ENCODE peak calls at places on chromosomes 16 and 17, in seven cellular contexts. S, G, Z, R, A, V and X are unnamed samples. For H3K27me3, the result is how much of the 10 kb centered on the place peaks cover.

GRCh38 chr16:87747626-87748025 is 18.2 kb downstream of the KLHDC4 start:
- DNase-seq in S (no peak), G (no peak), Z (no peak), R (no peak), A (no peak), V (no peak), X (no peak)

GRCh38 chr16:85028638-85029412 is 1.2 kb downstream of the KIAA0513 start:
- DNase-seq in S (peak), G (peak), Z (peak), R (peak), A (peak), V (no peak), X (no peak)

GRCh38 chr16:3573146-3573815 is 3.9 kb downstream of the NLRC3 start:
- DNase-seq in S (no peak), G (no peak), Z (no peak), R (no peak), A (no peak), V (no peak), X (no peak)

GRCh38 chr16:30187971-30188561 is 4.7 kb downstream of the CORO1A start:
- DNase-seq in S (no peak), G (peak), Z (no peak), R (no peak), A (no peak), V (no peak), X (no peak)

GRCh38 chr17:47952181-47953021 is 5.3 kb downstream of the PRR15L start:
- DNase-seq in S (no peak), G (peak), Z (no peak), R (no peak), A (no peak), V (no peak), X (no peak)

GRCh38 chr16:20846030-20846429 is 39.7 kb downstream of the REXO5 start:
- DNase-seq in S (no peak), G (no peak), Z (no peak), R (no peak), A (no peak), V (peak), X (no peak)

GRCh38 chr17:83080641-83081560 is 1.5 kb downstream of the METRNL start:
- DNase-seq in S (no peak), G (peak), Z (no peak), R (no peak), A (no peak), V (no peak), X (no peak)

GRCh38 chr16:67939507-67940435 is 3.1 kb upstream of the PSMB10 start:
- DNase-seq in S (no peak), G (peak), Z (peak), R (no peak), A (no peak), V (peak), X (no peak)

GRCh38 chr17:79563237-79564013 is 47.4 kb downstream of the RBFOX3 start:
- DNase-seq in S (peak), G (no peak), Z (no peak), R (no peak), A (no peak), V (no peak), X (no peak)

GRCh38 chr16:17228708-17229055 is 242.1 kb downstream of the XYLT1 start:
- DNase-seq in S (no peak), G (no peak), Z (no peak), R (no peak), A (no peak), V (no peak), X (no peak)

GRCh38 chr17:41529491-41529915 is 1.4 kb upstream of the KRT19 start:
- DNase-seq in S (no peak), G (no peak), Z (no peak), R (peak), A (no peak), V (no peak), X (no peak)

GRCh38 chr16:84942786-84943185 is 68.5 kb downstream of the ZDHHC7 start:
- DNase-seq in S (no peak), G (no peak), Z (no peak), R (no peak), A (no peak), V (no peak), X (no peak)

GRCh38 chr17:81221371-81221841 is 1.4 kb downstream of the CEP131 start:
- DNase-seq in S (no peak), G (no peak), Z (no peak), R (no peak), A (no peak), V (no peak), X (no peak)

GRCh38 chr16:56542039-56542438 is 22.2 kb upstream of the BBS2 start:
- DNase-seq in S (no peak), G (no peak), Z (no peak), R (no peak), A (no peak), V (no peak), X (no peak)

GRCh38 chr17:336110-337021 is 16.2 kb downstream of the RPH3AL start:
- DNase-seq in S (no peak), G (peak), Z (peak), R (no peak), A (no peak), V (peak), X (no peak)

GRCh38 chr17:82914375-82914774 is 74.6 kb upstream of the ZNF750 start:
- DNase-seq in S (peak), G (no peak), Z (no peak), R (no peak), A (no peak), V (peak), X (no peak)

GRCh38 chr17:45948881-45949624 is 50.0 kb upstream of the STH start:
- DNase-seq in S (peak), G (peak), Z (peak), R (peak), A (peak), V (peak), X (peak)
- H3K27ac ChIP-seq in S (peak), G (peak), Z (no peak), R (peak), A (no peak), V (peak), X (no peak)

GRCh38 chr17:76279742-76280287 is 14.7 kb downstream of the UBALD2 start:
- DNase-seq in S (no peak), G (no peak), Z (no peak), R (no peak), A (no peak), V (no peak), X (no peak)
- TF ChIP-seq CTCF in S (no peak), G (no peak), Z (peak), R (peak), A (peak), V (peak), X (no peak)

GRCh38 chr16:2529961-2530628 is 1.1 kb downstream of the CEMP1 start:
- DNase-seq in S (no peak), G (peak), Z (no peak), R (no peak), A (no peak), V (no peak), X (no peak)

GRCh38 chr16:2527784-2528100 is 3.5 kb downstream of the CEMP1 start:
- DNase-seq in S (no peak), G (peak), Z (no peak), R (no peak), A (no peak), V (no peak), X (no peak)

GRCh38 chr16:2528161-2529060 is 2.8 kb downstream of the CEMP1 start:
- DNase-seq in S (no peak), G (peak), Z (no peak), R (no peak), A (no peak), V (peak), X (no peak)

GRCh38 chr16:2530629-2531318 is 434 bp downstream of the CEMP1 start:
- DNase-seq in S (no peak), G (no peak), Z (no peak), R (no peak), A (no peak), V (no peak), X (no peak)

DNA sequence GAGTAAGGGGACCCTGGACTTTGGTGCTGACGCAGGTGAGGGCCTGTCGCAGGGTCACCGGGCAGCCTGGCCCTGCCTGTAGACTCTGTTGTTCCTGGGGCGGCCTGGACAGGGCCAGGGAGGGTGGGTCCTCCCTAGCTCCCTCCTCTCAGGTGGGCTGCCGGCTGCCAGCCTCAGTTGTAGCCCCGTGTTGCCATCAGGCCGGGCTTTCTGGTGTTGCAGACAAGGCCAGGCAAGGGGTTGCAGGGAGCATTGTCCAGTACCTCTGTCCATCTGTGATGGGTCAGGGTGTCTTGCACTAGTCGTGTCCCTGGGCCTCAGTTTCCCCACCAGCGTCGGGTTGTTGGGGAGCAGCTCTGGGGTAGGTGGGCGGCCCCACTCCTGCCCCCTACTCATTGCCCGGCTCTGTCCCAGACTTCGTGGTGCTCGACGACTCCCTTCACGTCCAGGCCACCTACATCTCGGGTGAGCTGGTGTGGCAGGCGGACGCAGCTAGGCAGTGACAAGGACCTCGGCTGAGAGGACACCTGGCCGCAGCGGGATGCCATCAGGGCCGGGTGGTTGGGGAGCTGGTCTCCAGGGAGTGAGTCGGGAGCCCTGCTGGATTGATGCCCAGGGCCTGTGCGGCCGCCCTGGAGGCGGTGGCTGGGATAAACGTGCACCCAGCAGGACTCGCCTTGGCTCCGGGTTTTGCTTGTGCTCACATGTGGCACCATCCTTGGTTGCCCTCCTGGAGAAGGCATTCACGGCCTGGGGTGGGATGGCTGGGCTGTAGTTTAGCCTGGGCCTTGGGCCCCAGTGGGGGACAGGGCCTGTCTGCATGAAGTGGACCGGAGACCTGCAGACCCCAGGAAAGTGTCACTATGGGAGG is 1.9 kb downstream of the CEMP1 start:
- DNase-seq in S (peak), G (no peak), Z (no peak), R (no peak), A (no peak), V (no peak), X (no peak)
- H3K27me3 ChIP-seq in S (under half), G (under half), Z (under half), R (under half), A (under half), V (under half), X (under half)

GRCh38 chr17:72539981-72540897 is 419.4 kb downstream of the SOX9 start:
- DNase-seq in S (peak), G (peak), Z (peak), R (peak), A (no peak), V (peak), X (no peak)
- H3K27ac ChIP-seq in S (peak), G (no peak), Z (no peak), R (peak), A (no peak), V (peak), X (peak)

GRCh38 chr16:70438983-70439862 is at the start of gene ST3GAL2:
- DNase-seq in S (peak), G (peak), Z (peak), R (peak), A (peak), V (peak), X (peak)
- TF ChIP-seq CTCF in S (no peak), G (no peak), Z (no peak), R (no peak), A (no peak), V (no peak), X (peak)

GRCh38 chr17:10052414-10052813 is 146.0 kb downstream of the GAS7 start:
- DNase-seq in S (no peak), G (no peak), Z (no peak), R (no peak), A (no peak), V (no peak), X (no peak)
- H3K27me3 ChIP-seq in S (under half), G (under half), Z (under half), R (half or more), A (under half), V (under half), X (under half)

GRCh38 chr17:57210224-57210553 is 46.1 kb upstream of the MSI2 start:
- DNase-seq in S (peak), G (no peak), Z (no peak), R (no peak), A (no peak), V (no peak), X (no peak)
- H3K27ac ChIP-seq in S (peak), G (no peak), Z (no peak), R (no peak), A (no peak), V (no peak), X (no peak)

GRCh38 chr17:42997984-42998938 is at the start of gene RPL27:
- DNase-seq in S (peak), G (peak), Z (peak), R (peak), A (peak), V (peak), X (peak)

GRCh38 chr17:43006639-43007551 is at the start of gene IFI35:
- DNase-seq in S (peak), G (peak), Z (peak), R (peak), A (peak), V (peak), X (peak)

GRCh38 chr17:42999003-42999525 is 845 bp downstream of the RPL27 start:
- DNase-seq in S (no peak), G (no peak), Z (no peak), R (no peak), A (no peak), V (no peak), X (no peak)

GRCh38 chr17:43003542-43004172 is 2.9 kb upstream of the IFI35 start:
- DNase-seq in S (peak), G (no peak), Z (no peak), R (peak), A (no peak), V (no peak), X (no peak)
- TF ChIP-seq CTCF in S (peak), G (no peak), Z (no peak), R (no peak), A (no peak), V (no peak), X (no peak)

DNA sequence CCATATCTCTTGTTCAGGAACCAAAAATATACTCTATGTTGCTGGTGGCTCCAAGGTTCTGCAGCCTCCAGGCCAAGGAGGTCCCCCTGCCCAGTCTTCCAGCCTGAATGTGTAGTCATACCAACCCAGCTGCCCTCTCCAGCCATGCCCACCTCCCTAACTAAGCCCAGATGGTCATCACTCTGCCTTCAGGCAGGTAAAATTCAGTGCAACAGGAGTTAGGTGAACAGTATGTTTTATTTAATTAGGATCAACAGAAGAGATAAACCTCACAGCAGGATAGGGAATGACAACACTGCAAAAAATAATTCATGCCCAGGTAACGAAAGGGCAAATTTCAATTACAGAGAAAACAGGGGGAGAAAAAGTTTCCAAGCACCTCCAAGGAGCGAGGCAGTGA is 9.1 kb downstream of the ZNF423 start:
- DNase-seq in S (no peak), G (no peak), Z (no peak), R (no peak), A (no peak), V (no peak), X (no peak)
- H3K27me3 ChIP-seq in S (under half), G (under half), Z (under half), R (half or more), A (under half), V (under half), X (under half)